ENCODE peak calls at places on chromosomes 16 and 17, in six cellular contexts. One of them, this sample, is unnamed.

GRCh38 chr17:37247825-37248224 is 128.0 kb upstream of the C17orf78 start:
- DNase-seq in coronary artery: no peak
- DNase-seq in endodermal cell: no peak
- DNase-seq in left ventricle myocardium inferior: no peak
- DNase-seq in astrocyte of the hippocampus: no peak
- DNase-seq in right cardiac atrium: no peak
- DNase-seq in this sample: no peak

GRCh38 chr16:77233799-77234502 is 34.7 kb downstream of the SYCE1L start:
- DNase-seq in coronary artery: no peak
- DNase-seq in endodermal cell: no peak
- DNase-seq in left ventricle myocardium inferior: no peak
- DNase-seq in astrocyte of the hippocampus: no peak
- DNase-seq in right cardiac atrium: no peak
- DNase-seq in this sample: no peak

GRCh38 chr16:84478172-84478948 is 26.1 kb downstream of the MEAK7 start:
- DNase-seq in coronary artery: peak
- DNase-seq in endodermal cell: no peak
- DNase-seq in left ventricle myocardium inferior: no peak
- DNase-seq in astrocyte of the hippocampus: peak
- DNase-seq in right cardiac atrium: no peak
- DNase-seq in this sample: no peak

GRCh38 chr16:85492617-85492957 is 120.5 kb upstream of the GSE1 start:
- DNase-seq in coronary artery: no peak
- DNase-seq in endodermal cell: no peak
- DNase-seq in left ventricle myocardium inferior: no peak
- DNase-seq in astrocyte of the hippocampus: no peak
- DNase-seq in right cardiac atrium: no peak
- DNase-seq in this sample: no peak

GRCh38 chr17:83092186-83092585 is 12.8 kb downstream of the METRNL start:
- DNase-seq in coronary artery: no peak
- DNase-seq in endodermal cell: no peak
- DNase-seq in left ventricle myocardium inferior: no peak
- DNase-seq in astrocyte of the hippocampus: no peak
- DNase-seq in right cardiac atrium: no peak
- DNase-seq in this sample: no peak

GRCh38 chr17:28735242-28735722 is 6.7 kb downstream of the NEK8 start:
- DNase-seq in coronary artery: no peak
- DNase-seq in endodermal cell: no peak
- DNase-seq in left ventricle myocardium inferior: no peak
- DNase-seq in astrocyte of the hippocampus: no peak
- DNase-seq in right cardiac atrium: no peak
- DNase-seq in this sample: no peak

GRCh38 chr16:62277942-62278341 is 241.7 kb upstream of the CDH8 start:
- DNase-seq in coronary artery: no peak
- DNase-seq in endodermal cell: no peak
- DNase-seq in left ventricle myocardium inferior: no peak
- DNase-seq in astrocyte of the hippocampus: no peak
- DNase-seq in right cardiac atrium: no peak
- DNase-seq in this sample: no peak

GRCh38 chr17:30600830-30601494 is 123.8 kb downstream of the GOSR1 start:
- DNase-seq in coronary artery: peak
- DNase-seq in endodermal cell: no peak
- DNase-seq in left ventricle myocardium inferior: no peak
- DNase-seq in astrocyte of the hippocampus: peak
- DNase-seq in right cardiac atrium: no peak
- DNase-seq in this sample: peak

GRCh38 chr17:43823350-43824084 is 9.4 kb downstream of the MPP3 start:
- DNase-seq in coronary artery: no peak
- DNase-seq in endodermal cell: no peak
- DNase-seq in left ventricle myocardium inferior: peak
- DNase-seq in astrocyte of the hippocampus: no peak
- DNase-seq in right cardiac atrium: peak
- DNase-seq in this sample: no peak

GRCh38 chr16:2959206-2959605 is 4.9 kb upstream of the KREMEN2 start:
- DNase-seq in coronary artery: no peak
- DNase-seq in endodermal cell: no peak
- DNase-seq in left ventricle myocardium inferior: no peak
- DNase-seq in astrocyte of the hippocampus: no peak
- DNase-seq in right cardiac atrium: no peak
- DNase-seq in this sample: no peak

GRCh38 chr17:78304549-78305037 is 55.3 kb downstream of the SOCS3 start:
- DNase-seq in coronary artery: no peak
- DNase-seq in endodermal cell: peak
- DNase-seq in left ventricle myocardium inferior: peak
- DNase-seq in astrocyte of the hippocampus: no peak
- DNase-seq in right cardiac atrium: no peak
- DNase-seq in this sample: no peak